ENCODE peak calls at places on chromosome 19, in four cellular contexts. X, D, W and M are unnamed samples.

GRCh38 chr19:342801-343421 is 1.7 kb downstream of the MIER2 start:
- DNase-seq in W (peak; percentile 75), D (no peak), X (peak; percentile 59), M (peak; percentile 51)

GRCh38 chr19:54172764-54173699 is at the start of gene TMC4:
- DNase-seq in D (no peak), X (no peak), W (no peak), M (peak; percentile 88)

GRCh38 chr19:51803965-51804364 is 9.0 kb downstream of the FPR3 start:
- DNase-seq in W (no peak), X (no peak), D (no peak), M (no peak)

GRCh38 chr19:58552655-58553054 is 2.2 kb downstream of the CHMP2A start:
- DNase-seq in W (no peak), D (no peak), X (no peak), M (no peak)

GRCh38 chr19:34504809-34505291 is 23.3 kb downstream of the WTIP start:
- DNase-seq in D (no peak), X (no peak), W (no peak), M (no peak)

GRCh38 chr19:38250821-38251563 is 5.2 kb downstream of the PPP1R14A start:
- DNase-seq in X (no peak), W (no peak), D (no peak), M (peak; percentile 60)

GRCh38 chr19:17647071-17648020 is 40.8 kb downstream of the UNC13A start:
- DNase-seq in D (no peak), W (no peak), X (no peak), M (no peak)

GRCh38 chr19:15231256-15231655 is 992 bp downstream of the EPHX3 start:
- DNase-seq in X (no peak), D (no peak), W (no peak), M (no peak)

GRCh38 chr19:5369962-5370367 is 29.4 kb upstream of the PTPRS start:
- DNase-seq in D (peak; percentile 40), X (no peak), W (peak; percentile 41), M (peak; percentile 69)

GRCh38 chr19:17762505-17763229 is 11.4 kb downstream of the FCHO1 start:
- DNase-seq in W (peak; percentile 60), D (no peak), X (no peak), M (no peak)

GRCh38 chr19:50415661-50416033 is 3.1 kb upstream of the SPIB start:
- DNase-seq in D (no peak), X (no peak), W (no peak), M (peak; percentile 49)

GRCh38 chr19:8304841-8305621 is 3.1 kb downstream of the CD320 start:
- DNase-seq in W (no peak), X (peak; percentile 60), D (no peak), M (peak; percentile 26)

GRCh38 chr19:325937-326565 is 18.5 kb downstream of the MIER2 start:
- DNase-seq in D (no peak), X (peak; percentile 36), W (no peak), M (no peak)

GRCh38 chr19:23482829-23483228 is 87.6 kb upstream of the ZNF91 start:
- DNase-seq in W (no peak), D (no peak), X (no peak), M (no peak)

GRCh38 chr19:45113628-45114027 is 20.6 kb downstream of the PPP1R37 start:
- DNase-seq in W (no peak), D (no peak), X (no peak), M (peak; percentile 76)

DNA sequence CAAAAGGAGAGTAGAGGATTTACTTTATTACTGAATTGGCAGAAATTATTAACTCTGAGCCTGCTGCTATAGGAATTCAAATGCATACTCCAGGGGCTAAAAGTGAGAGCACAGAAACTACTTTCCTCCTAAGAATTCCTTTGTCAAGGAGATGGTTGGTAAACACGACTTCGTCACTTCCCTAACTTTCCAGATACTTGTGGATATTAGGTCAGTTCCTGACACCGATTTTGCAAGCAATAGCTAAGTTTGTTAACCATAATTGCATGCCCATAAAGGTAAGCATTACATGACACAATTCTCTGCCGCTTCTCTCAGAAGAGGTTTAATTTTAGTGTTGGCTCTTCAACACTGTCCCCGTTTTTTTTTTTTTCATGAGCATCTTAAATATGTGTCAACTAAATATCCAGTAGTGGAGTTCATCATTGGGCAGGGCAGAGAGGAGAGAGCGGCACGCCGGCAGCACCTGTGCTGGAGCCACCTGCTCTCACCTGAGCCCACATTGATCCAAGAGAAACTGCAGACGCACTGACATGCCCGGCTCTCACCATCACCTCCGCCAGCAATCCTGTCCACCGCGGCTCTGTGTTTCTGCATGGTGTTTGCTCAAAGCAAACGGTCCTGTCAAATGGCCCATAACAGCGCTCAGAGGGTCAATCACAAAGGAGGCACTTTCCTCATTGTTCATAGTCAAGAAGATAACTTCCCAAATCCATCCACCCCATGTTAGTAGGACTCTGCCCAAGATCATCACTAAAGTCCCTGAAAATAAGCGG is 2.6 kb downstream of the MED26 start:
- DNase-seq in X (no peak), W (no peak), D (no peak), M (no peak)
- H3K4me1 ChIP-seq in X (no peaks in the 10 kb centered on the region), W (peaks cover 44% of the 10 kb centered on the region), D (peaks cover 22% of the 10 kb centered on the region), M (peaks cover 74% of the 10 kb centered on the region)

DNA sequence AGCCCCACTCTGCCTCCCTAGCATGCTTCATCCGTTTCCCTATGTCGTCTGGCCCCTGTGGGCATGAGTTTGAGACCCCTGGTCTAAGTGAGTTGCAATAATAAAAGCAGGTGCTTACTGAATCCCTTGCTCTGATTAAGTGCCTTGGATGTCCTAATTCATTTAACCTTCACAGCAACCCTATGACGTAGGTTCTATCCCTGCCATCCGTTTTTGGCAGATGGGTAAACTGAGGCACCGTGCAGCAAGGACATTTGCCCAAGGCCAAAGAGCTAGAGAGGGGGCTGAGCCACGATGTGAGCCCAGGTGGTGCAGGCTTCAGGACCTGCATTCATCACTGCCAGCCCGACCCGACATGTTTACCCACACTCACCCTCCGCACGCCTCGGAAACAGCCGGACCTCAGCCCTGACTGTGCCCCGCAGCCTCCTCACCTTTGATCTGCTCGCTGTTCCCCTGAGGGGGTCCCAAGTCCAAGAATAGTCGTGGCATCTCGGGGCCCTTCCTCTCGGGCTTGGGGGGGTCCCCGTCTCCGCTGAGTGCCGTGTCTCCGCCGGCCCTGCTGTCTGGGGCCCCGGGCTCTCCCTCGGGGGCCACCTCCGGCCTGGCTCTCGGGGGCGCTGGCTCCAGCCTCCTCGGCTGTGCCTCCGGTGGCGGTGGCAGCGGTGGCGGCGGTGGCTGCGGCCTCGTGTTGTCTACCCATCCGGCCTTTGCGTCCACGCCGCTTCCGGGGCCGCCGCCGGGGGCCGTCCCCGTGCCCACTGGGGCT is 14.5 kb downstream of the LMTK3 start:
- DNase-seq in D (no peak), W (no peak), X (peak; percentile 53), M (no peak)
- H3K4me1 ChIP-seq in D (peaks cover 27% of the 10 kb centered on the region), W (peaks cover 3% of the 10 kb centered on the region), X (peaks cover 4% of the 10 kb centered on the region), M (peaks cover 71% of the 10 kb centered on the region)

GRCh38 chr19:16612631-16613030 is 15.4 kb downstream of the MED26 start:
- DNase-seq in W (peak; percentile 6), D (no peak), X (no peak), M (no peak)

GRCh38 chr19:16615788-16616187 is 12.2 kb downstream of the MED26 start:
- DNase-seq in W (no peak), X (no peak), D (no peak), M (no peak)

GRCh38 chr19:16614941-16615340 is 13.1 kb downstream of the MED26 start:
- DNase-seq in X (no peak), W (no peak), D (no peak), M (no peak)

GRCh38 chr19:16611121-16611520 is 16.9 kb downstream of the MED26 start:
- DNase-seq in D (no peak), W (no peak), X (no peak), M (no peak)

DNA sequence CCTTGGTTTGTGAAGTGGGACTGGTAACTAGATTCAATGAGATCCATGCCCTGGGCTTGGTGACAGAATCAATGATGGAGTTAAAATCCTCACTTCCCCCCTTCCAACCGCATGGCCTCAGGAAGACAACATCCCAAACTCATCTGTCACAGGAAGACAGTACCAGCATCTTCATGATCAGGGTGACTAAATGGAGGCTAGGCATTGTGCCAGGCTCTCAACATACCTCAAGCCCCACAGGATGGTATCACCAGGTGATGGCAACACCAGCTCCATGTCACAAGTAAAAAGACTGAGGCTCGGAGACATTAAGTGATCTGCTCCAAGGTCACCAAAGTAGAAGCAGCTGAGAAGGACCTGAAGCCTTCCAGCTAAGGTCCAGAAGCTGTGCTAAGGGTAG is 14.2 kb downstream of the MED26 start:
- DNase-seq in W (no peak), D (no peak), X (no peak), M (no peak)
- H3K4me1 ChIP-seq in W (peaks cover 43% of the 10 kb centered on the region), D (peaks cover 33% of the 10 kb centered on the region), X (no peaks in the 10 kb centered on the region), M (peaks cover 86% of the 10 kb centered on the region)

GRCh38 chr19:10712754-10713153 is 5.1 kb upstream of the DNM2 start:
- DNase-seq in X (no peak), W (no peak), D (no peak), M (no peak)

GRCh38 chr19:10708261-10708660 is 7.0 kb downstream of the QTRT1 start:
- DNase-seq in X (no peak), W (no peak), D (no peak), M (no peak)

GRCh38 chr19:10712041-10712440 is 5.8 kb upstream of the DNM2 start:
- DNase-seq in W (no peak), D (no peak), X (no peak), M (no peak)

GRCh38 chr19:10706990-10707389 is 5.8 kb downstream of the QTRT1 start:
- DNase-seq in D (no peak), X (no peak), W (no peak), M (no peak)

GRCh38 chr19:10707440-10707839 is 6.2 kb downstream of the QTRT1 start:
- DNase-seq in W (no peak), X (no peak), D (no peak), M (no peak)
- H3K4me1 ChIP-seq in W (no peaks in the 10 kb centered on the region), X (no peaks in the 10 kb centered on the region), D (peaks cover under 1% of the 10 kb centered on the region), M (peaks cover under 1% of the 10 kb centered on the region)

GRCh38 chr19:19488875-19489690 is 26.3 kb downstream of the TSSK6 start:
- DNase-seq in X (peak; percentile 90), W (peak; percentile 90), D (peak; percentile 82), M (peak; percentile 64)

GRCh38 chr19:19491321-19492025 is 23.9 kb downstream of the TSSK6 start:
- DNase-seq in D (no peak), X (no peak), W (no peak), M (no peak)

GRCh38 chr19:19488041-19488874 is 27.1 kb downstream of the TSSK6 start:
- DNase-seq in D (no peak), W (no peak), X (no peak), M (peak; percentile 59)

GRCh38 chr19:19490247-19490968 is 24.9 kb downstream of the TSSK6 start:
- DNase-seq in X (no peak), D (peak; percentile 85), W (peak; percentile 92), M (peak; percentile 79)

DNA sequence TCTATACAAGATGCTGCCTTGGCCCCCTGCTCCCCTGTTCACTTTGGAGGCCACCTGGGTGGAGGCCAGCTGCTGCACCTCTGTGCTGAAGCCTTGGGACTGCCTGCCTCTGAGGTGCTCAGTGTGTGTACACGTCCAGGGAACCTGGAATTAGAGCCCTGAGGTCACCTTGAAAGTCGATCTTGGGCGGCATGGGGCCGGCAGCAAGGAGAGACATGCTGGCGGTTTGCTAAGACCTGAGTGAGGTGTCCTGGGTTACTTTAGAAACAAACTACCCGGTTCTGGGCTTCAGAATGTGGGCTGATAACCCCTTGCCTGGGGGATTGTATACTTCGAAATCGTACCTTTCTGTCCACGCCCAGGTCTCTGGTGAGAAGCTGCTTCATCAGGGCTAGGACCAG is 25.5 kb downstream of the TSSK6 start:
- DNase-seq in X (no peak), D (no peak), W (no peak), M (peak; percentile 34)
- H3K4me1 ChIP-seq in X (peaks cover 28% of the 10 kb centered on the region), D (peaks cover 54% of the 10 kb centered on the region), W (peaks cover 32% of the 10 kb centered on the region), M (peaks cover 55% of the 10 kb centered on the region)

GRCh38 chr19:47032171-47032811 is 12.7 kb downstream of the NPAS1 start:
- DNase-seq in D (peak; percentile 69), W (peak; percentile 55), X (no peak), M (peak; percentile 70)
- H3K4me1 ChIP-seq in D (peaks cover 16% of the 10 kb centered on the region), W (peaks cover 17% of the 10 kb centered on the region), X (peaks cover 6% of the 10 kb centered on the region), M (peaks cover 15% of the 10 kb centered on the region)

GRCh38 chr19:47510516-47511127 is 4.2 kb downstream of the NAPA start:
- DNase-seq in X (no peak), W (no peak), D (no peak), M (no peak)
- H3K4me1 ChIP-seq in X (peaks cover 28% of the 10 kb centered on the region), W (peaks cover 52% of the 10 kb centered on the region), D (peaks cover 43% of the 10 kb centered on the region), M (peaks cover 83% of the 10 kb centered on the region)

GRCh38 chr19:55486971-55487883 is 1.0 kb upstream of the SSC5D start:
- DNase-seq in X (peak; percentile 88), W (peak; percentile 87), D (no peak), M (no peak)
- H3K4me1 ChIP-seq in X (peaks cover 12% of the 10 kb centered on the region), W (peaks cover 58% of the 10 kb centered on the region), D (peaks cover 18% of the 10 kb centered on the region), M (peaks cover 48% of the 10 kb centered on the region)